ENCODE peak calls at places on chromosomes 11 and 22, in nine cellular contexts. L, O, Y, K, H, R, E, V and D are unnamed samples.

GRCh38 chr11:88103337-88104206 is 71.7 kb downstream of the RAB38 start:
- DNase-seq in L (peak; percentile 77), O (no peak), Y (peak; percentile 47), K (peak; percentile 52), H (no peak), R (peak; percentile 90), E (no peak), V (no peak), D (no peak)

GRCh38 chr11:119460582-119460981 is 37.6 kb upstream of the THY1 start:
- DNase-seq in L (peak; percentile 86), O (no peak), Y (no peak), K (no peak), H (no peak), R (no peak), E (no peak), V (no peak), D (no peak)

GRCh38 chr11:78961186-78961782 is 386.6 kb upstream of the NARS2 start:
- DNase-seq in L (peak; percentile 49), O (no peak), Y (peak; percentile 60), K (peak; percentile 38), H (no peak), R (peak; percentile 68), E (no peak), V (no peak), D (no peak)

GRCh38 chr22:18024276-18024939 is at the start of gene MICAL3:
- DNase-seq in L (peak; percentile 72), O (peak; percentile 35), Y (peak; percentile 68), K (peak; percentile 68), H (peak; percentile 78), R (peak; percentile 82), E (peak; percentile 88), V (peak; percentile 17), D (peak; percentile 80)

GRCh38 chr11:13249992-13250391 is 27.6 kb upstream of the BMAL1 start:
- DNase-seq in L (peak; percentile 14), O (no peak), Y (peak; percentile 20), K (no peak), H (no peak), R (peak; percentile 20), E (no peak), V (no peak), D (no peak)

GRCh38 chr11:7977251-7977917 is 9.8 kb upstream of the EIF3F start:
- DNase-seq in L (peak; percentile 73), O (no peak), Y (peak; percentile 65), K (no peak), H (no peak), R (no peak), E (no peak), V (no peak), D (no peak)

GRCh38 chr22:26800858-26801257 is 143.5 kb downstream of the MIAT start:
- DNase-seq in L (no peak), O (no peak), Y (no peak), K (no peak), H (no peak), R (peak; percentile 88), E (no peak), V (no peak), D (no peak)

GRCh38 chr11:27379449-27379848 is 16.4 kb upstream of the CCDC34 start:
- DNase-seq in L (no peak), O (no peak), Y (no peak), K (no peak), H (no peak), R (no peak), E (no peak), V (no peak), D (no peak)

GRCh38 chr11:132658004-132658403 is 874.3 kb downstream of the OPCML start:
- DNase-seq in L (no peak), O (no peak), Y (no peak), K (no peak), H (no peak), R (no peak), E (no peak), V (no peak), D (no peak)

GRCh38 chr11:73654482-73655021 is 8.2 kb downstream of the PLEKHB1 start:
- DNase-seq in L (no peak), O (no peak), Y (no peak), K (no peak), H (no peak), R (no peak), E (no peak), V (no peak), D (no peak)

GRCh38 chr11:117928818-117929567 is at the start of gene TMPRSS13:
- DNase-seq in L (no peak), O (no peak), Y (peak; percentile 56), K (peak; percentile 48), H (no peak), R (no peak), E (peak; percentile 21), V (no peak), D (peak; percentile 26)

GRCh38 chr22:38455063-38455529 is at the start of gene KCNJ4:
- DNase-seq in L (no peak), O (no peak), Y (no peak), K (no peak), H (no peak), R (no peak), E (no peak), V (no peak), D (no peak)
- H3K4me3 ChIP-seq in L (peak within 1 kb of the TSS; percentile 65), O (peak within 1 kb of the TSS; percentile 51), Y (no peak within 1 kb of the TSS), K (no peak within 1 kb of the TSS), H (peak within 1 kb of the TSS; percentile 53), R (peak within 1 kb of the TSS; percentile 92), E (peak within 1 kb of the TSS; percentile 12), V (peak within 1 kb of the TSS; percentile 63), D (peak within 1 kb of the TSS; percentile 19)

DNA sequence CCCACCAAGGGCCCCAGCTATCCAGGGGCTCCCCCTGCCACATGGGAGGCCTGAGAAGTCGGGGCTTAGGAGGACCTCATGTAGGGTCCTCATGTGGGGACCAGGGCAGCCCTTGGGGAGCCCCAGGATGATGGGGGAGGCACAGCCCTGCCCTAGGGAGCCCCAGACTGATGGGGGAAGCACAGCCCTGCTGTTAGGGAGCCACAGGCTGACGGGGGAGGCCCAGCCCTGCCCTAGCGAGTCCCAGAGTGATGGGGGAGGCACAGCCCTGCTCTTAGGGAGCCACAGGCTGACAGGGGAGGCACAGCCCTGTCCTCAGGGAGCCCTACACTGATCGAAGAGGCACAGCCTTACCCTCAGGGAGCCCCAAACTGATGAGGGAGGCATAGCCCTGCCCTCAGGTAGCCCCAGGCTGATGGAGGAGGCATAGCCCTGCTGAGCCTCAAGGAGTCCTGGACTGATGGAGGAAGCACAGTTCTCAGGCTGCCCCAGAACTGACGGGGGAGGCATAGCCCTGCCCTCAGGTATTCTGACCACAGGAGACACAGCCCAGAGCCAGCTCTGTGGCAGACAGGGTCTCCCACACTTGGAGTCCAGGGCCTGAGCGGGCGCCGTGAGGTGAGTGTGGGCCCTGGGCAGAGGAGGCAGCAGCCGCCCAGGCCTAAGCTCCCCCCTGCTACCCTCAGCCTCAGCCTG is 10.8 kb downstream of the PRR33 start:
- DNase-seq in L (no peak), O (no peak), Y (no peak), K (no peak), H (no peak), R (no peak), E (peak; percentile 56), V (no peak), D (peak; percentile 38)
- H3K36me3 ChIP-seq in L (no peaks in the 10 kb centered on the region), O (no peaks in the 10 kb centered on the region), Y (no peaks in the 10 kb centered on the region), K (no peaks in the 10 kb centered on the region), H (peaks cover 15% of the 10 kb centered on the region), R (no peaks in the 10 kb centered on the region), E (no peaks in the 10 kb centered on the region), V (no peaks in the 10 kb centered on the region), D (no peaks in the 10 kb centered on the region)

GRCh38 chr11:93741882-93742226 is 382 bp downstream of the C11orf54 start:
- DNase-seq in L (peak; percentile 59), O (peak; percentile 77), Y (peak; percentile 62), K (peak; percentile 74), H (no peak), R (peak; percentile 41), E (no peak), V (peak; percentile 30), D (no peak)

GRCh38 chr11:93740031-93740801 is 1.1 kb downstream of the TAF1D start:
- DNase-seq in L (peak; percentile 46), O (no peak), Y (peak; percentile 79), K (peak; percentile 45), H (no peak), R (peak; percentile 23), E (peak; percentile 61), V (no peak), D (peak; percentile 58)

GRCh38 chr11:93743316-93743715 is 1.8 kb downstream of the C11orf54 start:
- DNase-seq in L (no peak), O (no peak), Y (no peak), K (no peak), H (no peak), R (peak; percentile 17), E (peak; percentile 57), V (no peak), D (no peak)

GRCh38 chr11:93740802-93741093 is 547 bp downstream of the TAF1D start:
- DNase-seq in L (peak; percentile 79), O (peak; percentile 49), Y (peak; percentile 32), K (peak; percentile 55), H (peak; percentile 74), R (peak; percentile 72), E (peak; percentile 70), V (peak; percentile 53), D (peak; percentile 57)

GRCh38 chr11:93741094-93741881 is at the start of the genes C11orf54 and TAF1D:
- DNase-seq in L (peak; percentile 98), O (peak; percentile 98), Y (peak; percentile 96), K (peak; percentile 98), H (peak; percentile 98), R (peak; percentile 99), E (peak; percentile 94), V (peak; percentile 98), D (peak; percentile 97)
- TF ChIP-seq CTCF in L (no peak), O (peak; percentile 9), Y (no peak), K (peak; percentile 12), H (no peak), R (no peak), E (no peak), V (no peak), D (no peak)

GRCh38 chr11:105032495-105032894 is 2.4 kb downstream of the CASP1 start:
- DNase-seq in L (no peak), O (no peak), Y (no peak), K (no peak), H (no peak), R (no peak), E (no peak), V (no peak), D (no peak)

GRCh38 chr11:105033781-105034180 is 1.2 kb downstream of the CASP1 start:
- DNase-seq in L (no peak), O (no peak), Y (no peak), K (no peak), H (no peak), R (no peak), E (no peak), V (no peak), D (no peak)

GRCh38 chr11:105027671-105028070 is 4.7 kb upstream of the CASP5 start:
- DNase-seq in L (no peak), O (no peak), Y (no peak), K (no peak), H (no peak), R (no peak), E (no peak), V (no peak), D (no peak)

GRCh38 chr11:105035262-105035620 is 297 bp upstream of the CASP1 start:
- DNase-seq in L (no peak), O (no peak), Y (no peak), K (no peak), H (no peak), R (no peak), E (no peak), V (no peak), D (no peak)

DNA sequence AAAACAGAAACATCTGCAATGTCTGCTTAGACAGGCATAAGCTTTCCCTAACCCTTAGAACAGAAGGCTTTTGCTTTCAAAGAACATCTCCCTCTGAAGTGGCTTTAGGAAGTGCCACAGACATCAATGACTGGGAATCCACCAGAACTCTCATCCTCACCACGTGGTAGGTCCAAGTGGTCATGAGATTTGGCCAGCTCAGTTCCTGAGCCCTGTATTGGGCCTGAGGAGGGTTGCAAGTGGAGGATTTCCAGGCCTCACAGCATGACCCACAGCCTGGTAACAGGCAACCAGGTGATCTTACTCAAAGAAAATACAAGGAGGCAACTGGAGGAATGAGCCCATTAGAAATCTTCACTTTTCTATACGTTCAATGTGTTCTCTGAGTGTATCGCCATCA is 1.6 kb downstream of the CASP1 start:
- DNase-seq in L (no peak), O (no peak), Y (no peak), K (no peak), H (no peak), R (no peak), E (no peak), V (no peak), D (no peak)
- H3K4me3 ChIP-seq in L (no peak overlapping the region), O (no peak overlapping the region), Y (peak overlapping the region; percentile 59), K (no peak overlapping the region), H (peak overlapping the region; percentile 55), R (no peak overlapping the region), E (no peak overlapping the region), V (peak overlapping the region; percentile 44), D (peak overlapping the region; percentile 47)